ENCODE peak calls at places on chromosomes 2 and 18, in seven cellular contexts. One of them, this sample, is unnamed. For H3K9me3, the result is how much of the 10 kb centered on the place peaks cover.

GRCh38 chr18:66621816-66622576 is 18.1 kb upstream of the CDH19 start:
- DNase-seq in cardiac muscle cell: no peak
- DNase-seq in body of pancreas: no peak
- DNase-seq in heart right ventricle: no peak
- DNase-seq in HCT116: no peak
- DNase-seq in PC-3: no peak
- DNase-seq in uterus: no peak
- DNase-seq in this sample: no peak

GRCh38 chr2:230318190-230319121 is 8.5 kb upstream of the SP140L start:
- DNase-seq in cardiac muscle cell: no peak
- DNase-seq in body of pancreas: no peak
- DNase-seq in heart right ventricle: no peak
- DNase-seq in HCT116: no peak
- DNase-seq in PC-3: no peak
- DNase-seq in uterus: no peak
- DNase-seq in this sample: no peak

GRCh38 chr2:226609361-226609760 is 190.3 kb downstream of the IRS1 start:
- DNase-seq in cardiac muscle cell: peak
- DNase-seq in body of pancreas: no peak
- DNase-seq in heart right ventricle: no peak
- DNase-seq in HCT116: no peak
- DNase-seq in PC-3: no peak
- DNase-seq in uterus: no peak
- DNase-seq in this sample: peak

GRCh38 chr2:2542966-2543555 is 212.0 kb upstream of the MYT1L start:
- DNase-seq in cardiac muscle cell: no peak
- DNase-seq in body of pancreas: no peak
- DNase-seq in heart right ventricle: no peak
- DNase-seq in HCT116: no peak
- DNase-seq in PC-3: no peak
- DNase-seq in uterus: no peak
- DNase-seq in this sample: no peak

GRCh38 chr2:14572588-14573089 is 59.9 kb upstream of the LRATD1 start:
- DNase-seq in cardiac muscle cell: no peak
- DNase-seq in body of pancreas: no peak
- DNase-seq in heart right ventricle: no peak
- DNase-seq in HCT116: no peak
- DNase-seq in PC-3: no peak
- DNase-seq in uterus: no peak
- DNase-seq in this sample: no peak

GRCh38 chr2:239800785-239801184 is 224.4 kb downstream of the NDUFA10 start:
- DNase-seq in cardiac muscle cell: no peak
- DNase-seq in body of pancreas: no peak
- DNase-seq in heart right ventricle: no peak
- DNase-seq in HCT116: no peak
- DNase-seq in PC-3: no peak
- DNase-seq in uterus: no peak
- DNase-seq in this sample: no peak

GRCh38 chr2:206801417-206801772 is 36.0 kb downstream of the FASTKD2 start:
- DNase-seq in cardiac muscle cell: no peak
- DNase-seq in body of pancreas: no peak
- DNase-seq in heart right ventricle: no peak
- DNase-seq in HCT116: no peak
- DNase-seq in PC-3: no peak
- DNase-seq in uterus: no peak
- DNase-seq in this sample: no peak

GRCh38 chr2:231683292-231683898 is 24.9 kb upstream of the PTMA start:
- DNase-seq in cardiac muscle cell: no peak
- DNase-seq in body of pancreas: no peak
- DNase-seq in heart right ventricle: no peak
- DNase-seq in HCT116: no peak
- DNase-seq in PC-3: no peak
- DNase-seq in uterus: no peak
- DNase-seq in this sample: no peak

GRCh38 chr2:219155054-219155644 is 5.5 kb downstream of the NHEJ1 start:
- DNase-seq in cardiac muscle cell: peak
- DNase-seq in body of pancreas: peak
- DNase-seq in heart right ventricle: no peak
- DNase-seq in HCT116: peak
- DNase-seq in PC-3: peak
- DNase-seq in uterus: peak
- DNase-seq in this sample: peak

GRCh38 chr18:59180150-59180845 is 39.7 kb upstream of the GRP start:
- DNase-seq in cardiac muscle cell: peak
- DNase-seq in body of pancreas: no peak
- DNase-seq in heart right ventricle: no peak
- DNase-seq in HCT116: no peak
- DNase-seq in PC-3: no peak
- DNase-seq in uterus: no peak
- DNase-seq in this sample: peak

GRCh38 chr18:9691235-9691634 is 16.9 kb upstream of the RAB31 start:
- DNase-seq in cardiac muscle cell: no peak
- DNase-seq in body of pancreas: no peak
- DNase-seq in heart right ventricle: no peak
- DNase-seq in HCT116: no peak
- DNase-seq in PC-3: no peak
- DNase-seq in uterus: no peak
- DNase-seq in this sample: no peak

GRCh38 chr2:181528441-181528840 is 71.3 kb downstream of the ITGA4 start:
- DNase-seq in cardiac muscle cell: no peak
- DNase-seq in body of pancreas: no peak
- DNase-seq in heart right ventricle: no peak
- DNase-seq in HCT116: no peak
- DNase-seq in PC-3: no peak
- DNase-seq in uterus: no peak
- DNase-seq in this sample: no peak

GRCh38 chr2:233764264-233764663 is 4.2 kb downstream of the UGT1A1 start:
- DNase-seq in cardiac muscle cell: peak
- DNase-seq in body of pancreas: no peak
- DNase-seq in heart right ventricle: no peak
- DNase-seq in HCT116: no peak
- DNase-seq in PC-3: peak
- DNase-seq in uterus: no peak
- DNase-seq in this sample: peak

GRCh38 chr2:29579495-29580178 is 341.7 kb downstream of the ALK start:
- DNase-seq in cardiac muscle cell: no peak
- DNase-seq in body of pancreas: no peak
- DNase-seq in heart right ventricle: no peak
- DNase-seq in HCT116: no peak
- DNase-seq in PC-3: peak
- DNase-seq in uterus: no peak
- DNase-seq in this sample: no peak

GRCh38 chr2:1593371-1594205 is 150.7 kb downstream of the PXDN start:
- DNase-seq in cardiac muscle cell: peak
- DNase-seq in body of pancreas: no peak
- DNase-seq in heart right ventricle: peak
- DNase-seq in HCT116: peak
- DNase-seq in PC-3: peak
- DNase-seq in uterus: no peak
- DNase-seq in this sample: peak

GRCh38 chr2:177708660-177709328 is 316.2 kb downstream of the AGPS start:
- DNase-seq in cardiac muscle cell: no peak
- DNase-seq in body of pancreas: no peak
- DNase-seq in heart right ventricle: peak
- DNase-seq in HCT116: no peak
- DNase-seq in PC-3: no peak
- DNase-seq in uterus: no peak
- DNase-seq in this sample: no peak

GRCh38 chr2:206443735-206444527 is 599 bp downstream of the ADAM23 start:
- DNase-seq in cardiac muscle cell: peak
- DNase-seq in body of pancreas: peak
- DNase-seq in heart right ventricle: peak
- DNase-seq in HCT116: no peak
- DNase-seq in PC-3: peak
- DNase-seq in uterus: no peak
- DNase-seq in this sample: no peak

GRCh38 chr2:175066411-175066810 is 61.2 kb upstream of the CHN1 start:
- DNase-seq in cardiac muscle cell: no peak
- DNase-seq in body of pancreas: no peak
- DNase-seq in heart right ventricle: no peak
- DNase-seq in HCT116: no peak
- DNase-seq in PC-3: no peak
- DNase-seq in uterus: no peak
- DNase-seq in this sample: no peak

GRCh38 chr18:45715212-45715780 is 8.7 kb upstream of the SLC14A1 start:
- DNase-seq in cardiac muscle cell: no peak
- DNase-seq in body of pancreas: no peak
- DNase-seq in heart right ventricle: no peak
- DNase-seq in HCT116: no peak
- DNase-seq in PC-3: no peak
- DNase-seq in uterus: no peak
- DNase-seq in this sample: no peak

GRCh38 chr18:39211461-39211860 is 1645.9 kb upstream of the CELF4 start:
- DNase-seq in cardiac muscle cell: no peak
- DNase-seq in body of pancreas: no peak
- DNase-seq in heart right ventricle: no peak
- DNase-seq in HCT116: no peak
- DNase-seq in PC-3: no peak
- DNase-seq in uterus: no peak
- DNase-seq in this sample: no peak

DNA sequence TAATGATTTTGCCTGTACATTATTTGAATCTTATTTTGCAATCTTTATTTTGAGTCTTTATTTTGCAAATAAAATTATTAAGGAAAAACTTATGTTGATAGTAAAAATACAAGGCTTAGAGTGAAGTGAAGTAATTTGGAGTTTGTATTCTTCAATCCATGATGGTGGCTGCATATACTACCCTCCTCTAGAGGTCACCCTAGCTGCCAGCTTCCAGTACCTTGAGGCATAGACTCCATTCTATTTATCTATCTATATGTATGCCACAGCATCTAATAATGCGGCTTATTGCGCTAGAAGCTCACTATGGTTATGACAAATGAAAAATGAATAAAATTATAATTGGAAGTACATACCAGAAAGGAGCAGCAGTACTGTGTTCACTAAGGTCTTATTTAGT is 20.3 kb upstream of the HNMT start:
- DNase-seq in cardiac muscle cell: no peak
- DNase-seq in body of pancreas: no peak
- DNase-seq in heart right ventricle: no peak
- DNase-seq in HCT116: no peak
- DNase-seq in PC-3: no peak
- DNase-seq in uterus: no peak
- DNase-seq in this sample: no peak
- TF ChIP-seq CTCF in cardiac muscle cell: no peak
- TF ChIP-seq CTCF in body of pancreas: no peak
- TF ChIP-seq CTCF in heart right ventricle: no peak
- TF ChIP-seq CTCF in HCT116: no peak
- TF ChIP-seq CTCF in PC-3: no peak
- TF ChIP-seq CTCF in uterus: no peak
- TF ChIP-seq CTCF in this sample: no peak

DNA sequence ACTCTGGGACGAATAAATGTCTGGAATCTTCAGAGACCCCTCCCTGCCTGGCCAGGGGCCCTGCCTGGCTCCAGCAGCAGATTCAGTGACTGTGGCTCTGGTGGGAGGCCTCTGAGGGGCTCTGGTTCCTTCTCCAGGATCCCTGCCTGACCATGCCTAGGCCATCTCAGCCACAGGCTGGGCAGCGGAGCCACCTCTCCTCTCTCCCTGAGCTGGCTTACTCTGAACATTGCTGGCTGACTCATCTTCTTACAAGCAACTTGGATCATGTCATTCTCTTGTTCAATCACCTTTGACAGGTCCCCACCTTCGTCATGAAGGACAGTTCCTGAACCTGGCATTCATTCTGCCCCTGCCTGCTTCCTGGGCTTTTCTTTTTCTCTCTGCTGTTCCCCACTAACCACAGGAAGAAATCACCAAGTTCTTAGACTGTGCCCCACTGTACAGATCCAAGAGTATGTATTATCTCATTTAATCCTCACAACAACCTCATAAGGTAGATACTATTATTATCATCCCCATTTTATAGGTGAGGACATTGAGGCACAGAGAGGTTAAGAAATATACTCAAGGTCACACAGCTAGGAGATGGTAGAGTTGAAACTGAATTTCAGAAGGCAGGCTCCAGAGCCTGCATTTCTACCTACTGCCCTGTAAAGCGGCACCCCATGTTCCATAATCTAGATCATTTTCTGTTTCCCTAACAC is 155.5 kb upstream of the SMAD2 start:
- DNase-seq in cardiac muscle cell: no peak
- DNase-seq in body of pancreas: no peak
- DNase-seq in heart right ventricle: no peak
- DNase-seq in HCT116: no peak
- DNase-seq in PC-3: peak
- DNase-seq in uterus: no peak
- DNase-seq in this sample: no peak
- H3K27ac ChIP-seq in cardiac muscle cell: no peak
- H3K27ac ChIP-seq in body of pancreas: no peak
- H3K27ac ChIP-seq in heart right ventricle: no peak
- H3K27ac ChIP-seq in HCT116: no peak
- H3K27ac ChIP-seq in PC-3: no peak
- H3K27ac ChIP-seq in uterus: no peak
- H3K27ac ChIP-seq in this sample: no peak

GRCh38 chr2:9852881-9853280 is 9.6 kb downstream of the TAF1B start:
- DNase-seq in cardiac muscle cell: no peak
- DNase-seq in body of pancreas: no peak
- DNase-seq in heart right ventricle: no peak
- DNase-seq in HCT116: no peak
- DNase-seq in PC-3: no peak
- DNase-seq in uterus: no peak
- DNase-seq in this sample: no peak

GRCh38 chr2:9858730-9859068 is 15.4 kb downstream of the TAF1B start:
- DNase-seq in cardiac muscle cell: no peak
- DNase-seq in body of pancreas: no peak
- DNase-seq in heart right ventricle: no peak
- DNase-seq in HCT116: no peak
- DNase-seq in PC-3: no peak
- DNase-seq in uterus: no peak
- DNase-seq in this sample: no peak

GRCh38 chr2:9857814-9858729 is 14.8 kb downstream of the TAF1B start:
- DNase-seq in cardiac muscle cell: no peak
- DNase-seq in body of pancreas: no peak
- DNase-seq in heart right ventricle: no peak
- DNase-seq in HCT116: no peak
- DNase-seq in PC-3: no peak
- DNase-seq in uterus: no peak
- DNase-seq in this sample: no peak
- H3K9me3 ChIP-seq in cardiac muscle cell: under half
- H3K9me3 ChIP-seq in body of pancreas: under half
- H3K9me3 ChIP-seq in heart right ventricle: under half
- H3K9me3 ChIP-seq in HCT116: under half
- H3K9me3 ChIP-seq in PC-3: under half
- H3K9me3 ChIP-seq in uterus: under half
- H3K9me3 ChIP-seq in this sample: under half

DNA sequence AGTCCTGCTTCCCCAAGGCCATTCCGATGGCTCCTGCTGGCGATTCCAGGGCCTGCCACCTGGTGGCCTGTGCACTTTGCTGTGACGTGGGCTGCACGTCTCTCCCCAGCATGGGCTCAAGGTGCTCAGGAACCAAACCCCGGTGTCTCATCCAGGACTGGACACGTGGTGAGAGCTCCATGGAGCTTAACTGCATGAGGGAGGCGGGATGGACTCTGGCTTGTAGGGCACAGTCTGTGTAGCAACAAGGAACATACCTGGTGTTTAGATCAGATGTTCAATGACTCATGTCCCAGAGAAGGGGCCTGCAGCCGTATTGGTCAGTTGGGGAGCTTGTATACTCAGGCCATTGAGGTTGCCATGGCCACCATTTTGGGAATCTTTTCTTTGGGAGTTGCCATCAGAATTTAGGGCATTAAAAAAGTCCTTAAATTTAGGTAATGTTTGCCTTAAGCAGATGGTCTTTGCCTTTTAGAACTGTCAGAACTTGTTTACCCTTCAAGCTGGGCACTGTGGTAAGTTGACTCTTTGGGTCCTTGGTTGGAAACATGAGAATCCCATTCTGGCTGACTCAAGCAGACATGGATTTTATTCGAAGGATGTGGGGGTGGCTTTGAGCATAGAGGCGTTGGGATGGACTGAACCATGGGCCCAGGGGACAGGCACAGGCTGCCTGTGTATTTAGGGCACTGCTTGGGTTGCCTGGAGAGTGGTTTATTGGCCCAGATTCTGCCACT is 21.0 kb downstream of the AGAP1 start:
- DNase-seq in cardiac muscle cell: no peak
- DNase-seq in body of pancreas: no peak
- DNase-seq in heart right ventricle: no peak
- DNase-seq in HCT116: no peak
- DNase-seq in PC-3: no peak
- DNase-seq in uterus: no peak
- DNase-seq in this sample: no peak
- TF ChIP-seq CTCF in cardiac muscle cell: no peak
- TF ChIP-seq CTCF in body of pancreas: peak
- TF ChIP-seq CTCF in heart right ventricle: peak
- TF ChIP-seq CTCF in HCT116: peak
- TF ChIP-seq CTCF in PC-3: peak
- TF ChIP-seq CTCF in uterus: no peak
- TF ChIP-seq CTCF in this sample: no peak